ENCODE peak calls at places on chromosome 18, in ten cellular contexts. A is GM23338; C is NT2/D1; E is iPS DF 6.9; X is CD4-positive, CD25-positive, alpha-beta regulatory T cell; H is GM23248; S is mesenchymal stem cell; D is PC-3; Y is adrenal gland; U is uterus. Z is an unnamed sample. For H3K27me3 and H3K36me3, the result is how much of the 10 kb centered on the place peaks cover.

GRCh38 chr18:55265916-55266488 is 306.7 kb upstream of the CCDC68 start:
- DNase-seq in A (no peak), C (no peak), X (no peak), Y (no peak), U (no peak), S (peak), D (peak), E (no peak), H (peak), Z (no peak)

GRCh38 chr18:55635439-55635838 is 47.4 kb upstream of the TCF4 start:
- DNase-seq in C (no peak), Y (no peak), U (no peak), X (no peak), A (no peak), D (no peak), S (no peak), E (no peak), H (peak), Z (no peak)

GRCh38 chr18:8667846-8668245 is 37.5 kb upstream of the MTCL1 start:
- DNase-seq in E (no peak), H (peak), A (no peak), S (peak), D (no peak), C (no peak), X (no peak), Y (no peak), U (no peak), Z (no peak)

GRCh38 chr18:35736696-35737095 is 155.2 kb downstream of the GALNT1 start:
- DNase-seq in S (no peak), D (no peak), X (no peak), Y (no peak), A (no peak), U (no peak), C (no peak), E (no peak), H (peak), Z (no peak)

GRCh38 chr18:32937007-32937540 is 164.3 kb upstream of the KLHL14 start:
- DNase-seq in E (no peak), H (no peak), Y (no peak), X (no peak), D (no peak), A (peak), U (no peak), S (peak), C (no peak), Z (no peak)

GRCh38 chr18:29540548-29540947 is 1363.6 kb upstream of the CDH2 start:
- DNase-seq in H (no peak), A (no peak), S (no peak), U (no peak), C (no peak), E (no peak), D (no peak), Y (no peak), X (no peak), Z (no peak)

GRCh38 chr18:50769463-50769862 is 50.4 kb downstream of the MRO start:
- DNase-seq in Y (no peak), D (no peak), C (no peak), E (no peak), X (no peak), U (no peak), A (no peak), H (no peak), S (no peak), Z (no peak)

GRCh38 chr18:21458788-21459187 is 141.7 kb downstream of the ESCO1 start:
- DNase-seq in E (no peak), A (no peak), Y (no peak), X (no peak), H (no peak), D (no peak), C (no peak), S (no peak), U (no peak), Z (no peak)

GRCh38 chr18:57859314-57859713 is 56.2 kb upstream of the ATP8B1 start:
- DNase-seq in E (peak), Y (peak), A (peak), H (peak), S (peak), D (peak), C (no peak), X (peak), U (no peak), Z (no peak)

GRCh38 chr18:36481935-36482334 is 184.4 kb downstream of the FHOD3 start:
- DNase-seq in S (no peak), X (no peak), H (no peak), C (no peak), U (no peak), A (no peak), D (no peak), E (no peak), Y (no peak), Z (no peak)

GRCh38 chr18:62372156-62372555 is 47.0 kb downstream of the TNFRSF11A start:
- DNase-seq in C (no peak), S (no peak), X (no peak), D (no peak), U (no peak), Y (no peak), A (no peak), E (no peak), H (no peak), Z (no peak)

GRCh38 chr18:25310045-25310444 is 41.9 kb downstream of the ZNF521 start:
- DNase-seq in Y (peak), E (no peak), S (peak), A (peak), C (no peak), H (peak), U (no peak), D (peak), X (peak), Z (peak)

GRCh38 chr18:501406-501714 is 859 bp upstream of the COLEC12 start:
- DNase-seq in S (no peak), A (peak), H (no peak), C (no peak), X (no peak), Y (no peak), U (no peak), D (no peak), E (no peak), Z (no peak)

GRCh38 chr18:22703883-22704626 is 229.1 kb upstream of the RBBP8 start:
- DNase-seq in Y (peak), D (peak), S (peak), U (no peak), X (peak), H (peak), C (peak), A (peak), E (peak), Z (no peak)

GRCh38 chr18:57826252-57826651 is 23.1 kb upstream of the ATP8B1 start:
- DNase-seq in Y (no peak), E (no peak), U (no peak), H (no peak), A (no peak), X (no peak), C (no peak), S (no peak), D (no peak), Z (no peak)

GRCh38 chr18:23662309-23663263 is at the start of gene ANKRD29:
- DNase-seq in E (no peak), U (peak), A (peak), C (no peak), S (peak), D (peak), Y (peak), H (peak), X (peak), Z (peak)

GRCh38 chr18:22951823-22952222 is 18.7 kb downstream of the RBBP8 start:
- DNase-seq in E (no peak), S (no peak), A (no peak), D (no peak), U (no peak), C (no peak), X (no peak), Y (no peak), H (no peak), Z (no peak)

GRCh38 chr18:34764451-34764850 is 54.4 kb downstream of the DTNA start:
- DNase-seq in X (no peak), E (no peak), Y (no peak), A (peak), S (no peak), D (no peak), U (no peak), H (no peak), C (no peak), Z (no peak)

GRCh38 chr18:32469691-32470131 is 971 bp downstream of the GAREM1 start:
- DNase-seq in U (no peak), D (peak), X (no peak), A (no peak), E (no peak), H (peak), S (peak), C (no peak), Y (peak), Z (no peak)

GRCh38 chr18:63936156-63936931 is 12.8 kb upstream of the HMSD start:
- DNase-seq in D (peak), C (peak), E (peak), H (peak), Y (peak), U (peak), X (peak), A (peak), S (peak), Z (peak)

GRCh38 chr18:44473394-44474066 is 207.2 kb upstream of the SETBP1 start:
- DNase-seq in Y (no peak), H (peak), D (no peak), E (no peak), U (no peak), A (no peak), X (no peak), C (no peak), S (no peak), Z (no peak)

GRCh38 chr18:25467226-25468065 is 115.5 kb upstream of the ZNF521 start:
- DNase-seq in S (no peak), D (no peak), Y (peak), A (no peak), X (no peak), E (no peak), U (no peak), C (no peak), H (peak), Z (peak)

GRCh38 chr18:45728341-45729010 is 4.5 kb downstream of the SLC14A1 start:
- DNase-seq in Y (no peak), E (no peak), H (peak), A (no peak), D (no peak), X (no peak), S (no peak), C (no peak), U (no peak), Z (no peak)

GRCh38 chr18:56269958-56270357 is 368.4 kb downstream of the TXNL1 start:
- DNase-seq in S (no peak), A (no peak), C (no peak), Y (no peak), X (no peak), U (no peak), E (no peak), D (no peak), H (no peak), Z (no peak)

GRCh38 chr18:65468881-65469280 is 281.9 kb upstream of the CDH7 start:
- DNase-seq in H (no peak), U (no peak), A (no peak), D (no peak), X (no peak), E (no peak), C (no peak), Y (no peak), S (no peak), Z (no peak)

GRCh38 chr18:3649559-3650426 is 199.8 kb downstream of the TGIF1 start:
- DNase-seq in D (peak), Y (peak), H (peak), A (no peak), E (no peak), X (no peak), U (peak), S (peak), C (no peak), Z (peak)

GRCh38 chr18:10060469-10060782 is 146.6 kb downstream of the VAPA start:
- DNase-seq in D (no peak), X (no peak), A (no peak), S (no peak), E (no peak), U (no peak), Y (no peak), H (no peak), C (no peak), Z (no peak)

DNA sequence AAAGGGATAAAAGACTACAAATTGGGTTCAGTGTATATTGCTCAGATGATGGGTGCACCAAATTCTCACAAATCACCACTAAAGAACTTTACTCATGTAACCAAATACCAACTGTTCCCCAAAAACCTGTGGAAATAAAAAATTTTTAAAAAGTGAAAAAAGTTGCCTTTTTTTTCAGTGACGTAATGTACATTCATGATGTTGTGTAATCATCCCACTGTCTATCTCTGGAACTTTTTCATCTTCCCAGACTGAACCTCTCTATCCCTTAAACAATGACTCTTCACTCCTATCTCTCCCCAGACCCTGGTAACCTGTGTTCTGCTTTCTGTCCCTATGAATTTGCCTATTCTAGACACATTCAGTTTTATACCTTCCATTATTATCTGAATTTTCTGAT is 19.0 kb upstream of the GALR1 start:
- DNase-seq in E (no peak), C (no peak), S (no peak), D (no peak), U (no peak), H (no peak), Y (no peak), X (no peak), A (no peak), Z (no peak)
- H3K4me3 ChIP-seq in E (no peak), C (no peak), S (no peak), D (no peak), U (no peak), H (no peak), Y (no peak), X (no peak), A (no peak), Z (no peak)

DNA sequence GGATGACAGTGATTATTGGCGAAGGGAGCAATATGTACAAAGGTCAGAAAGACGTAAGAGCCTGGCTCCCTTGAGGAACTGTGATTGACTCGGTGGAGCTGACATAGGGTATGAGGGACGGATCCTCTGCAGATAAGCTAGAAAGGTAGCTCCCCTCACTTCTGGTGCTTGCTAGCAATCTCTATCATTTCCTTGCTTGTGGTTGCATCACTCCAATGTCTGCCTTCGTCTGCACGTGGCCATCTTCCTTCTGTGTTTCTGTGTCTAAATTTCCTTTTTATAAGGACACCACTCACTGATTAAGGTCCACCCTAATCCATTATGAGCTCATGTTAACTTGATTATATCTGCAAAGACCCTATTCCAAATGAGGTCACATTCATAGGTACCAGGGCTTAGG is 22.9 kb upstream of the LMAN1 start:
- DNase-seq in A (no peak), X (no peak), U (no peak), H (no peak), D (no peak), S (no peak), E (no peak), C (no peak), Y (no peak), Z (no peak)
- H3K27me3 ChIP-seq in A (under half), X (under half), U (under half), H (under half), D (under half), S (under half), E (under half), C (half or more), Y (under half), Z (under half)

GRCh38 chr18:47118986-47119385 is 31.3 kb downstream of the HDHD2 start:
- DNase-seq in U (no peak), Y (peak), H (peak), S (no peak), X (no peak), C (no peak), D (no peak), A (no peak), E (no peak), Z (peak)

GRCh38 chr18:47113796-47114540 is 36.3 kb downstream of the HDHD2 start:
- DNase-seq in H (peak), S (no peak), Y (no peak), X (no peak), A (peak), U (no peak), D (no peak), E (no peak), C (peak), Z (no peak)

GRCh38 chr18:47110875-47111274 is 39.4 kb downstream of the HDHD2 start:
- DNase-seq in U (no peak), C (no peak), S (no peak), A (no peak), X (no peak), H (no peak), E (no peak), D (no peak), Y (no peak), Z (no peak)

GRCh38 chr18:47120428-47120827 is 29.9 kb downstream of the HDHD2 start:
- DNase-seq in A (no peak), E (no peak), S (no peak), Y (no peak), U (no peak), H (no peak), X (peak), C (no peak), D (no peak), Z (no peak)

DNA sequence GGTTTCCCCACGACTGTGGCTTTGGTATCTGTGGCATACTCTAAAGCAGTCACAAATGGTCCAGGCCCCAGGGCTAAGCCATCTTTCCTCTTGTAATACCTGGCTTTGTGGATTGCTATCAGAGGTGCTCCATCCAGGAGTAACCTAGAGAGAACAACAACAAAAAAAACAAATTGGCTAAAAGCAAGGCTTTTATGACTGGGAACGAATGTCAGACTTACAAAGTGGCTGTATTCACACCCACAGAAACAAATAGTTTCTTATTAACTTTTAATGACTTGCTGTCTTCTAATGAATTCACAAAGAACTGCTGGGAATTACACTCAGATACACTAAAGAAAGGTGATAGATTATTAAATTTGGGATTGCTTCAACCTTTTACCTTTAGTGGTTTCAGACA is 35.1 kb downstream of the HDHD2 start:
- DNase-seq in S (no peak), C (no peak), D (no peak), U (no peak), H (no peak), X (no peak), A (no peak), Y (no peak), E (no peak), Z (no peak)
- H3K36me3 ChIP-seq in S (half or more), C (under half), D (under half), U (under half), H (under half), X (under half), A (under half), Y (under half), E (under half), Z (under half)

DNA sequence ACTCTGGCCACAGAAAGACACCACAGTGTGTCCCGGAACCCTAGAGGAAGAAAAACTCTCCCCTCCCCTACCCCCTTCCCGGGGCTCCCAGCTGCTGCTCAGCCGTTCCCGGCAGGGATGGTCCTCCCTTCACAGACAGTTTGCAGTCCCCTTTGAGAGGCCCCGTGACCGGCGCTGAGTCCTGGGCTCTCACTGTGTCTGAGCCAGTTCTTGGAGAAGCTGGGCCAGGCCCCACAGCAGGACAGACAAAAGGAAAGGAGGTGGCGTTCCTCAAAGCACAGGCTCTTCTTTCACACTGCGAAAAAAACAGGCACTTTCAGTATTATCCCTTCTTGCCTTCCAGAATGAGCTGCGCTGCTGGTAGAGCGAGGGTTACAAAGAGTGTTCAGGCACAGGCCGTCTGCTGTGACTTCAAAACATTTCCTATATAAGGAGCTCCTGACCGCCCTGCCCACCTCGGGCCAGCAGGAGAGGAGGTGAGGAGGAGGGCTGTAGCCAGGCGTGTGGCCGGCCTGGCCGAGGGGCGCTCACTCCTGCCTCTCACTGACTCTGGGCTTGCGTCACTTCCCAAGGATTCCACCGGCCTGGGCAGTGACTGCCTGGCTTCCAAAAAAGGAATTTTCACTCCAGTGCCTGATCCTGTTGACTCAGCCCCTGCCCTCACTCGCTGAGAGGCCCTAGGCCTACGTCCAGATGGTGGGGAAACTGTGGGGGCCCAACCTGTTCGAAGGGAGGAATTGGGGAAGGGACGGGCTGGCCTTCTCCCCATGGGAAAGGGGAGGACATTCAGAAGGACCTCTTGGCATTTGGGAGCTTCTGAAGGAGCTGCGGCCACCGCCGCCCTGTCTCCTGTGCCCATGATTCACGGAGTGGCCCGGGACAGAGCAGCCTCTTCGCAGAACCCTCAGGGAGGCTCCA is 24.9 kb downstream of the CIDEA start:
- DNase-seq in H (peak), Y (peak), S (peak), X (no peak), C (peak), A (peak), U (peak), E (no peak), D (no peak), Z (peak)
- H3K4me3 ChIP-seq in H (peak), Y (no peak), S (no peak), X (no peak), C (no peak), A (peak), U (peak), E (no peak), D (no peak), Z (peak)

DNA sequence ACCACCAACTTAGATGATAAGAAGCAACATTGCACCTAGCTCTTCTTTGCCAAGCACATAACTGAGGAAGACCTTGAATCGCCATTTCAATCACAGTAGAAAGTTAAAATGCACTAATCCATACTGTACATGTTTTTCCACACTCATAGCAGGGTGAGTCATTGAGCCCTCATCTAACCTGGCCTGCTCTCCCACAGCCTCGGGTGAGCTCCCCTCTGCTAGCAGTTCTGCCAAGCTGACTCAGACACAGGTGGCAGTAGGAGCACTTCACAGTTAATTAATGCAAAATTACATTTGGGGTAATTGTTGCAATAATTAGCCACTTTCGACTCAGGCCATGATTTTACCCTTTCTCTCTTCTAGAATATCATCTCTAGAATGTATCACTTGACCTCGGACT is 1632.8 kb upstream of the CELF4 start:
- DNase-seq in D (peak), U (no peak), A (no peak), C (no peak), X (no peak), H (peak), S (no peak), Y (no peak), E (no peak), Z (peak)
- H3K27me3 ChIP-seq in D (under half), U (under half), A (under half), C (under half), X (under half), H (under half), S (under half), Y (under half), E (under half), Z (under half)

GRCh38 chr18:79911871-79912270 is 39.6 kb downstream of the SLC66A2 start:
- DNase-seq in U (no peak), E (no peak), Y (no peak), D (no peak), A (no peak), H (no peak), X (no peak), C (no peak), S (no peak), Z (no peak)

GRCh38 chr18:79910563-79910962 is 40.9 kb downstream of the SLC66A2 start:
- DNase-seq in U (no peak), C (no peak), Y (no peak), E (no peak), A (no peak), X (no peak), D (no peak), H (no peak), S (no peak), Z (no peak)

GRCh38 chr18:79911009-79911870 is 40.2 kb downstream of the SLC66A2 start:
- DNase-seq in C (peak), X (no peak), S (no peak), U (no peak), A (peak), D (no peak), E (no peak), Y (no peak), H (no peak), Z (no peak)

GRCh38 chr18:79912994-79913831 is 38.2 kb downstream of the SLC66A2 start:
- DNase-seq in H (no peak), E (no peak), X (no peak), U (no peak), A (no peak), Y (no peak), D (no peak), S (no peak), C (no peak), Z (no peak)

GRCh38 chr18:79912409-79912991 is 39.0 kb downstream of the SLC66A2 start:
- DNase-seq in E (no peak), H (peak), U (no peak), X (peak), S (peak), Y (no peak), A (no peak), C (no peak), D (no peak), Z (no peak)
- H3K36me3 ChIP-seq in E (under half), H (under half), U (under half), X (under half), S (under half), Y (under half), A (under half), C (under half), D (under half), Z (under half)